ENCODE peak calls at places on chromosomes 13 and 19, in ten cellular contexts. J is adrenal gland, B is RWPE2, P is gastrocnemius medialis, W is astrocyte, R is thoracic aorta, T is WERI-Rb-1, H is left ventricle myocardium inferior, F is psoas muscle, V is endothelial cell of umbilical vein. K is an unnamed sample. For H3K27me3, the result is how much of the 10 kb centered on the place peaks cover.

GRCh38 chr13:109867766-109868165 is 81.4 kb upstream of the IRS2 start:
- DNase-seq in J (no peak), B (no peak), P (no peak), W (no peak), R (no peak), T (no peak), H (no peak), F (no peak), V (no peak), K (no peak)

GRCh38 chr19:23547816-23548430 is 139.1 kb downstream of the ZNF675 start:
- DNase-seq in J (no peak), B (no peak), P (no peak), W (no peak), R (no peak), T (no peak), H (no peak), F (no peak), V (no peak), K (no peak)

GRCh38 chr19:952680-953500 is 27.1 kb downstream of the ARID3A start:
- DNase-seq in J (no peak), B (peak), P (no peak), W (no peak), R (no peak), T (no peak), H (no peak), F (no peak), V (no peak), K (no peak)

GRCh38 chr13:95708390-95708774 is 31.4 kb downstream of the DNAJC3 start:
- DNase-seq in J (no peak), B (no peak), P (no peak), W (no peak), R (no peak), T (no peak), H (no peak), F (no peak), V (no peak), K (no peak)

GRCh38 chr13:31896427-31896826 is 135.1 kb upstream of the FRY start:
- DNase-seq in J (no peak), B (no peak), P (no peak), W (peak), R (no peak), T (no peak), H (peak), F (peak), V (no peak), K (peak)

GRCh38 chr13:98182589-98182988 is 5.5 kb upstream of the RNF113B start:
- DNase-seq in J (no peak), B (no peak), P (no peak), W (peak), R (no peak), T (no peak), H (no peak), F (no peak), V (no peak), K (no peak)

GRCh38 chr13:32475403-32475802 is 47.5 kb upstream of the N4BP2L1 start:
- DNase-seq in J (no peak), B (no peak), P (no peak), W (no peak), R (no peak), T (no peak), H (no peak), F (no peak), V (no peak), K (no peak)

GRCh38 chr19:459724-460511 is 915 bp downstream of the SHC2 start:
- DNase-seq in J (peak), B (no peak), P (no peak), W (peak), R (no peak), T (peak), H (peak), F (peak), V (peak), K (peak)

GRCh38 chr19:38685666-38686529 is 38.4 kb downstream of the ACTN4 start:
- DNase-seq in J (no peak), B (no peak), P (no peak), W (peak), R (no peak), T (peak), H (no peak), F (no peak), V (peak), K (no peak)

GRCh38 chr13:113861433-113862030 is 2.3 kb downstream of the GAS6 start:
- DNase-seq in J (no peak), B (peak), P (no peak), W (no peak), R (no peak), T (no peak), H (no peak), F (peak), V (no peak), K (peak)

GRCh38 chr13:50990540-50991506 is 81.2 kb downstream of the RNASEH2B start:
- DNase-seq in J (peak), B (no peak), P (no peak), W (peak), R (no peak), T (peak), H (peak), F (peak), V (peak), K (peak)

GRCh38 chr19:10677796-10678195 is 23.4 kb upstream of the QTRT1 start:
- DNase-seq in J (no peak), B (no peak), P (no peak), W (no peak), R (no peak), T (no peak), H (no peak), F (no peak), V (no peak), K (no peak)

GRCh38 chr13:110396913-110397379 is 89.9 kb downstream of the COL4A2 start:
- DNase-seq in J (peak), B (peak), P (peak), W (peak), R (peak), T (no peak), H (peak), F (peak), V (no peak), K (peak)

GRCh38 chr13:89514534-89515312 is 1832.8 kb upstream of the MIR17HG start:
- DNase-seq in J (peak), B (peak), P (no peak), W (peak), R (no peak), T (peak), H (no peak), F (no peak), V (peak), K (no peak)

GRCh38 chr19:35153701-35154534 is 617 bp upstream of the FXYD5 start:
- DNase-seq in J (no peak), B (no peak), P (no peak), W (no peak), R (no peak), T (peak), H (no peak), F (peak), V (peak), K (no peak)

DNA sequence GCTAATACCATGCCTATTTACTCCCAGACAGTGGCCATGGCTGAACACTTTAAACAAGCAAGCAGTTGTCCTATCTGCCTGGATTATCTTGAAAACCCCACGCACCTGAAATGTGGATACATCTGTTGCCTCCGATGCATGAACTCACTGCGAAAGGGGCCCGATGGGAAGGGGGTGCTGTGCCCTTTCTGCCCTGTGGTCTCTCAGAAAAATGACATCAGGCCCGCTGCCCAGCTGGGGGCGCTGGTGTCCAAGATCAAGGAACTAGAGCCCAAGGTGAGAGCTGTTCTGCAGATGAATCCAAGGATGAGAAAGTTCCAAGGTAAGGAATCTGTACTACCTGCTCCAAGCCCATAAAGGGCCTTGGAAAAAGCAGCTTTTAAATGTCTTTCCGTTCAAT is 8.6 kb downstream of the RFPL4AL1 start:
- DNase-seq in J (no peak), B (no peak), P (no peak), W (no peak), R (no peak), T (peak), H (no peak), F (no peak), V (no peak), K (no peak)
- TF ChIP-seq CTCF in J (no peak), B (no peak), P (no peak), W (no peak), R (no peak), T (peak), H (no peak), F (no peak), V (no peak), K (no peak)

GRCh38 chr13:99941086-99941485 is 30.5 kb downstream of the ZIC5 start:
- DNase-seq in J (no peak), B (no peak), P (no peak), W (no peak), R (no peak), T (no peak), H (no peak), F (no peak), V (no peak), K (no peak)
- H3K27me3 ChIP-seq in J (under half), B (under half), P (under half), W (under half), R (under half), T (under half), H (half or more), F (under half), V (under half), K (under half)

GRCh38 chr19:2974342-2974932 is 2.9 kb upstream of the TLE6 start:
- DNase-seq in J (peak), B (no peak), P (peak), W (peak), R (no peak), T (peak), H (peak), F (peak), V (no peak), K (peak)

GRCh38 chr19:2976609-2977000 is 759 bp upstream of the TLE6 start:
- DNase-seq in J (no peak), B (no peak), P (no peak), W (no peak), R (no peak), T (no peak), H (no peak), F (no peak), V (no peak), K (no peak)

GRCh38 chr19:2978467-2978767 is 1.1 kb downstream of the TLE6 start:
- DNase-seq in J (no peak), B (no peak), P (no peak), W (no peak), R (no peak), T (no peak), H (no peak), F (no peak), V (no peak), K (no peak)

GRCh38 chr19:2977001-2977685 is at the start of gene TLE6:
- DNase-seq in J (peak), B (peak), P (peak), W (peak), R (peak), T (peak), H (peak), F (peak), V (peak), K (peak)

DNA sequence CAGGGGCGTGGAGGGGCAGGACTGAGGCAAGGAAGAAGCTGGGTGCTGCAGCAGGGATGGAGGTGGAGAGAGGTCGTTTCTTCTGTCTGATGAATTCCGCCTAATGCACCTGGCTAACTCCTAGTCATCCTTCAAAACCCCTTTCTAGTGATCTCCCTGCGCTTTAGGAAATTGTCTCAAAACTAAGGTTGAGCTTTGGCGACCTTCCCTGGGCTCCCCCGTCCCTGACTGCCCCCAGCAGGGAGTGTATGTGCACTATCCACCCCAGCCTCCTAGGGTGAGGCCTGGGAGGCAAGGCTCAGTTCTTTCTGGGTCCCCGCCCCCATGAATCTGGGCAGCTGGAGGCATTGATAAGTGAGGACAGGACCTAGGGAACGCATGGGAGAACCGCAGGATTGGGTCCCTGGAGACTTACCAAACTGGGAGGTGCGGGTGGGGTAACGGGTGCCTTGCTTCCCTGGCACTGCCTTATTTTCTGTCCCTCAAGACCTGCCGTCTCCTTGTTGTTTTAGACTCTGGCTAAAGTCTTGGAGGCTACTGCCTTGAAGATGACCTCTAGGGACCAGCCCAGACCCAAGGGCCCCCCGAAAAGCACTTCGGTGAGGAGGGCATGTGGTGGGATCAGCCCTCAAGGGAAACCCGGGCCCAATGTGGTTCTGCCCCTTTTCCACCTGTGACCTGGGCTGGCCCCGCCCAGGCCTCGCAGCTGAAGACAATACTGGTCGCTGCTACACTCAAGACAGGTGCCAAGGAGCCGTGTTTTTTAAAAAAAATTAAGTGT is 512 bp downstream of the TLE6 start:
- DNase-seq in J (no peak), B (no peak), P (no peak), W (no peak), R (no peak), T (no peak), H (no peak), F (no peak), V (no peak), K (no peak)
- H3K4me3 ChIP-seq in J (peak), B (peak), P (peak), W (no peak), R (peak), T (no peak), H (peak), F (peak), V (no peak), K (peak)

DNA sequence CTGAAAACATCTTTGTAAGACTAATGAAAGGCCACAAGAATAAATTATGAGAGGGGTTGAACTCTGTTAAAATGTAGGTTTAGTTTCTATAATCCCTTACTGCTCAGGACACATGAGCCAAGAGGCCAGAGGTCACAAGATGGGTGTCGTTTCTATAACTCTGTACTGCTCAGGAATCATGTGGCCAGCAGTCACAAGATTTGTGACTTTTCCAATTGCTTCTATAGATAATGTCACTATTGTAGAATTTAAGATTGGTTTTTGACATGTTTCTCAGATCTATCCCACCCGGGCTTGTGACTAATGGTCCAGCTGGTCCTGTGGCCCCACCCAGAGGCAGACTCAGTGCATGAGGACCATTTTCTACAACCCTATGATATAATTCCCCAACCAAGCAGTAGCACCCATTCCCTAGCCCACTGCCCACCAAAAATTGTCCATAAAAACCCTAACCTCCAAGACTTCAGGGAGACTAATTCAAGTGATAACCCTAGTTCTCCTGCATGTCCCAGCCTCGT is 662.0 kb upstream of the KLF12 start:
- DNase-seq in J (no peak), B (no peak), P (no peak), W (no peak), R (no peak), T (no peak), H (no peak), F (no peak), V (no peak), K (no peak)
- TF ChIP-seq CTCF in J (no peak), B (no peak), P (no peak), W (no peak), R (no peak), T (no peak), H (no peak), F (no peak), V (no peak), K (no peak)

DNA sequence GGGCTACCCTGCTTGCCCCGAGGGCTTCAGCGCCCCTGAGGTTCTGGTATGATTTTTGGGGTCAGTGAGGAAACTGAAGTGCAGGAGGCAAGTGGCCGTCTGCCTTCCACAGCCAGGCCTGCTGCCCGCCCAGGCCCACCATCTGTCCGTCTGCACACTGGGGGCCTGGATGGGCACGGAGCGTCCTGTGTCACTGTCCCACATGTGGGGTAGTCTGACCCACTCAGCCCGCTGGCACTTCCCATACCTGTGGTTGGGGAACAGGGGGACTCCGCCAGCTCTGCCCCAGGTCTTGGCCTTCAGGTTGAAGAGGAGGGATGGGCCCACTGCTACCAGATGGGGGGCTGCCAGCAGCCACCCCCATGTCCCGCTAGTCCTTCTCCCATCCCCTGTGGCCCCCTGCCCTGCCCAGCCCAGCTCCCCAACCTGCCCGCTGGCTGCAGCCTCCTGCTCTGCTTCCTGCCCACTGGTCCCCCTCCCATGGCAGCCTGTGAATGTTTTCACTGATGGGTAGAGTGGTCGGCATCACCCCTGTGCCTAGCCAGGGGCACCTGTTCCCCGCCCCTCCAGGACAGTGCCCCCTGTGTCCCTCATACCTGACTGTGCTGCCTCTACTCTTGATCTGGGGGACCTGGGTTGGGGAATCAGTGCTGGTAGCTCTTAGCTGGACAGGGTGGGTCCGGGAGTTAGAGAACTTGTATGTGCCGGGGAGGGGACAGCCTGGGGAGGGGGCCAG is 9.5 kb downstream of the PIAS4 start:
- DNase-seq in J (peak), B (no peak), P (no peak), W (no peak), R (no peak), T (no peak), H (no peak), F (no peak), V (no peak), K (no peak)
- H3K27me3 ChIP-seq in J (under half), B (under half), P (under half), W (under half), R (under half), T (under half), H (under half), F (under half), V (under half), K (under half)

K was measured in right atrium auricular region.